ENCODE peak calls at places on chromosome 6, in seven cellular contexts. F, J, U, E, G, D and O are unnamed samples.

GRCh38 chr6:111503660-111504059 is 20.6 kb upstream of the REV3L start:
- DNase-seq in E (no peak), G (no peak), U (peak; percentile 19), J (no peak), D (no peak), F (no peak), O (no peak)

GRCh38 chr6:127997472-127998164 is 96.8 kb upstream of the THEMIS start:
- DNase-seq in G (no peak), F (no peak), D (no peak), E (no peak), J (no peak), U (no peak), O (no peak)

GRCh38 chr6:52512199-52512598 is 64.7 kb downstream of the TRAM2 start:
- DNase-seq in E (peak; percentile 73), G (no peak), F (no peak), J (no peak), D (no peak), U (peak; percentile 88), O (peak; percentile 93)

GRCh38 chr6:7541175-7542064 is at the start of gene DSP:
- DNase-seq in D (peak; percentile 25), U (no peak), G (peak; percentile 84), F (peak; percentile 78), E (peak; percentile 83), J (peak; percentile 61), O (peak; percentile 41)

GRCh38 chr6:49327575-49327974 is 135.5 kb downstream of the MMUT start:
- DNase-seq in G (no peak), U (no peak), J (no peak), F (no peak), E (no peak), D (no peak), O (no peak)

GRCh38 chr6:78875505-78875904 is 8.2 kb downstream of the IRAK1BP1 start:
- DNase-seq in D (no peak), E (no peak), G (no peak), J (no peak), F (no peak), U (no peak), O (no peak)

GRCh38 chr6:159232106-159232645 is 63.0 kb downstream of the FNDC1 start:
- DNase-seq in D (no peak), E (no peak), F (no peak), U (no peak), G (no peak), J (no peak), O (no peak)

GRCh38 chr6:34656378-34657036 is 40.1 kb downstream of the ILRUN start:
- DNase-seq in G (no peak), F (no peak), E (peak; percentile 21), U (peak; percentile 90), J (no peak), D (no peak), O (peak; percentile 97)

GRCh38 chr6:29653452-29654038 is 3.3 kb upstream of the MOG start:
- DNase-seq in G (peak; percentile 87), D (no peak), U (peak; percentile 80), J (peak; percentile 63), E (peak; percentile 85), F (no peak), O (peak; percentile 71)

GRCh38 chr6:90343581-90343980 is 46.9 kb upstream of the BACH2 start:
- DNase-seq in J (no peak), D (no peak), U (peak; percentile 53), E (peak; percentile 40), F (no peak), G (no peak), O (no peak)

GRCh38 chr6:29008089-29008488 is 3.0 kb upstream of the ZNF311 start:
- DNase-seq in U (no peak), F (no peak), D (no peak), E (no peak), J (no peak), G (no peak), O (no peak)

GRCh38 chr6:127079681-127080080 is 38.8 kb upstream of the RSPO3 start:
- DNase-seq in F (no peak), E (no peak), G (no peak), U (no peak), D (no peak), J (no peak), O (no peak)

GRCh38 chr6:6684365-6684833 is 95.9 kb downstream of the LY86 start:
- DNase-seq in F (no peak), J (no peak), E (no peak), G (no peak), D (no peak), U (no peak), O (no peak)

GRCh38 chr6:157674061-157674460 is 149.0 kb upstream of the SNX9 start:
- DNase-seq in J (no peak), D (no peak), G (no peak), F (no peak), E (no peak), U (no peak), O (no peak)

GRCh38 chr6:25930532-25931410 is at the start of gene SLC17A2:
- DNase-seq in E (no peak), U (no peak), J (no peak), G (no peak), D (no peak), F (no peak), O (no peak)
- H4K8ac ChIP-seq in E (no peak within 1 kb of the TSS), U (no peak within 1 kb of the TSS), J (no peak within 1 kb of the TSS), G (no peak within 1 kb of the TSS), D (no peak within 1 kb of the TSS), F (no peak within 1 kb of the TSS), O (no peak within 1 kb of the TSS)

DNA sequence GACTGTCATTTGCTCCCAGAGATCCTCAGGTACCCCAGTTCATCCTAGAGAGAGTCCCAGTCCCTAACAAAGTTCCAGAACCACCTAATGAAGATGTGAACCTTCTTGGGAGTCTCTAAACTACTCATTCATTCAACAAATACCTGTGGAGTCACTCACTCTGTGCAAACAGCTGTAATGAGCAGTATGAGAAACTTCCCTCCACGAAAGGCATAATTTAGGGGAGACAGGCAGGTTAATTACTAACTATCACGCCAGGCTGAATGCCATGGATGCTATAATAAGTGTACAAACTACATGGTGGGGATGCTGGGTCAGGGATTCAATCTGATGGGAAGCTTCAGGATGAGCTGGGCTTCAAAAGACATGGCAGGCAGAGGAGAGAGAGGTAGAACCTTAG is 70.1 kb upstream of the AFDN start:
- DNase-seq in E (peak; percentile 3), F (no peak), D (no peak), U (no peak), G (no peak), J (no peak), O (no peak)
- H4K8ac ChIP-seq in E (no peak overlapping the region), F (no peak overlapping the region), D (no peak overlapping the region), U (no peak overlapping the region), G (no peak overlapping the region), J (no peak overlapping the region), O (no peak overlapping the region)

GRCh38 chr6:100568255-100568654 is 103.5 kb upstream of the SIM1 start:
- DNase-seq in F (no peak), U (no peak), D (no peak), J (no peak), G (no peak), E (peak; percentile 77), O (peak; percentile 8)

GRCh38 chr6:100559859-100560258 is 95.1 kb upstream of the SIM1 start:
- DNase-seq in G (no peak), D (no peak), U (no peak), J (no peak), E (no peak), F (no peak), O (no peak)

GRCh38 chr6:100565439-100566104 is 100.9 kb upstream of the SIM1 start:
- DNase-seq in U (no peak), F (no peak), E (no peak), D (no peak), J (no peak), G (no peak), O (no peak)
- H4K8ac ChIP-seq in U (no peak overlapping the region), F (no peak overlapping the region), E (no peak overlapping the region), D (no peak overlapping the region), J (no peak overlapping the region), G (no peak overlapping the region), O (no peak overlapping the region)

GRCh38 chr6:659179-659578 is 2.3 kb upstream of the HUS1B start:
- DNase-seq in D (no peak), E (no peak), F (peak; percentile 35), G (peak; percentile 75), U (no peak), J (no peak), O (no peak)
- H4K8ac ChIP-seq in D (no peak overlapping the region), E (no peak overlapping the region), F (no peak overlapping the region), G (no peak overlapping the region), U (no peak overlapping the region), J (no peak overlapping the region), O (no peak overlapping the region)

DNA sequence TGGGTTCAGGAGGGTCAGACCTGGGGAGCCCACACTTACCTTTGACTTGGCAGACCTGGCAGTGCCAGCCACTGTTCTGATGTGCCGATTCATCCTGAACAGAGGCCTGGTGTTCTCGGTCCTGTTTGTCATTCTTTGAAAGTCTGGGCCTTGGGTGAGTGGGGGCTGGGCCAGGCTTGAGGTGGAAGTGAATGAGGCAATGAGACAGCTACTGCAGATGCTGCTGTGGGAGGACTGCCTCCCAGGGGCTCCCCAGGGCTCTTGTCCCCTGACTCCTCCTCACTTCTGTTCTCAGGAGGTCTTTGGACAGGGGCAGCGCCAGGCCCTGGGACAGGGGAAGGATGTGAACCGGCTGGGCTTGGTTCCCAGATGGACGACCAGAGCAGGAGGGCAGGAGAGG is 5.6 kb upstream of the TREML4 start:
- DNase-seq in F (no peak), J (no peak), U (no peak), E (no peak), D (no peak), G (no peak), O (no peak)
- H4K8ac ChIP-seq in F (no peak overlapping the region), J (no peak overlapping the region), U (no peak overlapping the region), E (no peak overlapping the region), D (no peak overlapping the region), G (no peak overlapping the region), O (no peak overlapping the region)

GRCh38 chr6:152150196-152150595 is 342.7 kb downstream of the ESR1 start:
- DNase-seq in J (no peak), D (no peak), F (no peak), E (no peak), G (no peak), U (no peak), O (no peak)

GRCh38 chr6:152160346-152160745 is 352.9 kb downstream of the ESR1 start:
- DNase-seq in E (no peak), D (no peak), F (no peak), J (no peak), U (no peak), G (no peak), O (no peak)

GRCh38 chr6:152151930-152152329 is 344.4 kb downstream of the ESR1 start:
- DNase-seq in U (no peak), D (no peak), G (no peak), J (no peak), F (no peak), E (no peak), O (no peak)

GRCh38 chr6:152155792-152156191 is 348.3 kb downstream of the ESR1 start:
- DNase-seq in J (no peak), F (no peak), E (no peak), D (no peak), U (no peak), G (no peak), O (no peak)

GRCh38 chr6:152154559-152155356 is 347.3 kb downstream of the ESR1 start:
- DNase-seq in F (no peak), J (no peak), G (no peak), U (peak; percentile 18), D (no peak), E (no peak), O (no peak)
- H4K8ac ChIP-seq in F (no peak overlapping the region), J (no peak overlapping the region), G (no peak overlapping the region), U (no peak overlapping the region), D (no peak overlapping the region), E (no peak overlapping the region), O (no peak overlapping the region)

GRCh38 chr6:105029581-105029980 is 72.7 kb downstream of the LIN28B start:
- DNase-seq in G (no peak), D (no peak), U (no peak), E (no peak), J (no peak), F (no peak), O (no peak)
- H4K8ac ChIP-seq in G (no peak overlapping the region), D (no peak overlapping the region), U (no peak overlapping the region), E (no peak overlapping the region), J (no peak overlapping the region), F (no peak overlapping the region), O (no peak overlapping the region)